ENCODE peak calls at places on chromosomes 2 and 18, in nine cellular contexts. R is psoas muscle; Y is transverse colon; I is effector memory CD4-positive, alpha-beta T cell; U is thoracic aorta; G is ascending aorta; E is K562; H is ovary; X is lower lobe of right lung. A is an unnamed sample. For H3K36me3, the result is how much of the 10 kb centered on the place peaks cover.

GRCh38 chr2:166057363-166058169 is 70.3 kb downstream of the SCN1A start:
- DNase-seq in R (no peak), Y (no peak), I (no peak), U (no peak), G (no peak), E (peak), H (no peak), X (no peak), A (peak)

GRCh38 chr18:75635096-75635495 is 207.6 kb upstream of the SMIM21 start:
- DNase-seq in R (no peak), Y (no peak), I (no peak), U (no peak), G (no peak), E (no peak), H (no peak), X (no peak), A (no peak)

GRCh38 chr2:203003716-203004115 is 11.0 kb upstream of the NBEAL1 start:
- DNase-seq in R (no peak), Y (no peak), I (no peak), U (no peak), G (no peak), E (no peak), H (no peak), X (no peak), A (no peak)

GRCh38 chr18:77376043-77376732 is 126.5 kb downstream of the GALR1 start:
- DNase-seq in R (no peak), Y (no peak), I (no peak), U (no peak), G (no peak), E (no peak), H (no peak), X (no peak), A (no peak)

GRCh38 chr2:66434679-66435548 is at the start of gene MEIS1:
- DNase-seq in R (peak), Y (peak), I (no peak), U (peak), G (peak), E (peak), H (peak), X (peak), A (peak)

GRCh38 chr2:31137211-31138036 is 816 bp downstream of the GALNT14 start:
- DNase-seq in R (peak), Y (no peak), I (no peak), U (no peak), G (no peak), E (no peak), H (no peak), X (no peak), A (no peak)

GRCh38 chr2:23478933-23479683 is 94.1 kb downstream of the KLHL29 start:
- DNase-seq in R (no peak), Y (no peak), I (no peak), U (no peak), G (no peak), E (no peak), H (no peak), X (no peak), A (no peak)

GRCh38 chr2:155714983-155715382 is 617.5 kb downstream of the NR4A2 start:
- DNase-seq in R (no peak), Y (no peak), I (no peak), U (no peak), G (no peak), E (no peak), H (no peak), X (no peak), A (no peak)

GRCh38 chr2:150644298-150645067 is 157.0 kb upstream of the RND3 start:
- DNase-seq in R (no peak), Y (no peak), I (no peak), U (no peak), G (no peak), E (no peak), H (no peak), X (no peak), A (no peak)

GRCh38 chr2:182319556-182319955 is 107.3 kb downstream of the PDE1A start:
- DNase-seq in R (no peak), Y (no peak), I (no peak), U (no peak), G (no peak), E (no peak), H (no peak), X (no peak), A (no peak)

GRCh38 chr2:122451040-122451439 is 695.6 kb downstream of the TSN start:
- DNase-seq in R (no peak), Y (no peak), I (no peak), U (no peak), G (no peak), E (peak), H (no peak), X (no peak), A (no peak)

GRCh38 chr2:40436093-40436475 is 15.8 kb downstream of the SLC8A1 start:
- DNase-seq in R (no peak), Y (no peak), I (no peak), U (no peak), G (no peak), E (no peak), H (no peak), X (no peak), A (no peak)

GRCh38 chr2:26412091-26412673 is 10.5 kb downstream of the DRC1 start:
- DNase-seq in R (no peak), Y (no peak), I (no peak), U (no peak), G (no peak), E (peak), H (no peak), X (no peak), A (no peak)

GRCh38 chr18:13268035-13268700 is 49.6 kb downstream of the LDLRAD4 start:
- DNase-seq in R (no peak), Y (no peak), I (no peak), U (no peak), G (no peak), E (no peak), H (no peak), X (no peak), A (no peak)

GRCh38 chr2:6948081-6949008 is 31.1 kb downstream of the RNF144A start:
- DNase-seq in R (no peak), Y (no peak), I (no peak), U (no peak), G (no peak), E (no peak), H (no peak), X (no peak), A (no peak)

GRCh38 chr2:67515021-67515420 is 117.9 kb downstream of the ETAA1 start:
- DNase-seq in R (no peak), Y (no peak), I (no peak), U (no peak), G (no peak), E (no peak), H (no peak), X (no peak), A (no peak)

DNA sequence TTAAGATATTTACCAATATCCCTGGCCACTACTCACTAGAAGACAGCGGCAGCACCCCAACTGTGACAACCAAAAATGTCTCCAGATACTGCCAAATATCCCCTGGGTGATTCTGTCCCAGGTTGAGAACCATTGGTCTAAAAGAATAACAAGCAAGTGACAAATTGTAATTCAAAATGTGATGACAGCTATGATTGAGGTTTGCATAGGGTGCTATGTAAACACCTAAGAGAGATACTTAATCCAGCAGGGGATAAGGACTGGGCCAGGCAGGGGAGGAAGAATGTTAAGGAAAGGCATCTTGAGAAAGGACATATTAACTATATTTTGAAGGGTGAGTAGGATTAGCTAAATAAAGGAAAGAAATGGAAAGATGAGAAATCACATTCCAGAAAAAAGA is 38.0 kb upstream of the ENOSF1 start:
- DNase-seq in R (no peak), Y (no peak), I (no peak), U (no peak), G (no peak), E (no peak), H (no peak), X (no peak), A (no peak)
- H3K36me3 ChIP-seq in R (half or more), Y (under half), I (under half), U (under half), G (under half), E (half or more), H (under half), X (under half), A (under half)

GRCh38 chr2:72080286-72081145 is 67.1 kb downstream of the CYP26B1 start:
- DNase-seq in R (no peak), Y (no peak), I (no peak), U (no peak), G (no peak), E (no peak), H (no peak), X (no peak), A (no peak)
- H3K36me3 ChIP-seq in R (under half), Y (under half), I (under half), U (under half), G (under half), E (under half), H (under half), X (under half), A (under half)

DNA sequence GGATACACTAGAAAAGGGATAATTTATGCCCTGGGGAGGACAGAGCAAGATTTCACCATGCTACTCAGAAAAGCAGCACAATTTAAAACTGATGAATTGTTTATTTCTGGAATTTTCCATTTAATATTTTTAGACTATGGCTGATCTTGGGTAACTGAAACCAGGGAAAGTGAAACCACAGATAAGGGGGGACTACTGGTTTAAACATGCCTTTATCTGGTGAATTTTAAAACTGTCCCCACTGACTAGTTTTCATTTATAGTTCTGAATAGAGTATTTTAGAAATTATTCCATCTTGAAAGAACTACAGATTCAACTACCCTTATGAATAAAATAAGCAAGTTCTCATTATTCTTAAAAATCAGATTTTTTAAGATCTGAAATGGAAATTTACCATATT is 15.0 kb downstream of the NFU1 start:
- DNase-seq in R (no peak), Y (no peak), I (no peak), U (no peak), G (no peak), E (no peak), H (no peak), X (no peak), A (no peak)
- H3K36me3 ChIP-seq in R (half or more), Y (under half), I (under half), U (under half), G (under half), E (under half), H (under half), X (half or more), A (under half)

GRCh38 chr2:171837736-171838135 is 56.3 kb downstream of the SLC25A12 start:
- DNase-seq in R (no peak), Y (no peak), I (no peak), U (no peak), G (no peak), E (no peak), H (no peak), X (no peak), A (no peak)
- H3K36me3 ChIP-seq in R (half or more), Y (under half), I (under half), U (under half), G (half or more), E (under half), H (under half), X (under half), A (half or more)

GRCh38 chr18:41353726-41354125 is 601.3 kb upstream of the PIK3C3 start:
- DNase-seq in R (no peak), Y (no peak), I (no peak), U (no peak), G (no peak), E (no peak), H (no peak), X (no peak), A (no peak)
- H3K36me3 ChIP-seq in R (under half), Y (under half), I (under half), U (under half), G (under half), E (under half), H (under half), X (under half), A (under half)

DNA sequence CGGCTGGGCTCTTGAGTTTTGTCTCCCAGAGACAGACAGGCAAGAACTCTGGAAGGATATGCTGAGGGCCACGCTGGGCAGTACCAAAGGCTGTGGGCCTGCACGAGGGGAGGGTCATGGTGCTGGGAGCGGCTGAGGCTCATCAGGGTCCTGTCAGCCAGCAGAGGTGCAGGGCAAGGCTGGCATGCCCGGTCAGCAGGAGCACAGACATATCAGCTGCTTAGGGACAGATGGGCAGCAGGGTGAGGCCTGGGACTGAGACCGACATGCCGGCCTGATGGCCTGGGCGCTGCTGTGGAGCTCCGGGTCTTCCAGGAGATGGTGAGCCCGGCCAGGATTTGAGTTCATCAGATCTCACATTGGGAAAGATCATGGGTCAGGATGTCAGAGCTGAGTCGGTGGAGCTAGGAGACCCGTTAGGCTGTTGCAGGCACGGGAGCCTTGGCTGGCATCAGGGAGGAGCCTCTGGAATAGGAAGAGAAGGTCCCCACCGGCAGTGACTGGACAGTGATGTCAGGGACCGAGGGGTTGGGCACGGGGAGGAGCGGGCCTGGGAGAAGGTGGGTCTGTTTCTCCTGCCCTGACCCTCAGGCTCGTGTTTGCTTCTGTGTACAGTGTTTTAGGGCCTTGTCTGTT is 18.8 kb downstream of the CNDP2 start:
- DNase-seq in R (no peak), Y (no peak), I (no peak), U (no peak), G (no peak), E (no peak), H (no peak), X (no peak), A (no peak)
- H3K36me3 ChIP-seq in R (half or more), Y (under half), I (half or more), U (half or more), G (half or more), E (half or more), H (under half), X (half or more), A (under half)

DNA sequence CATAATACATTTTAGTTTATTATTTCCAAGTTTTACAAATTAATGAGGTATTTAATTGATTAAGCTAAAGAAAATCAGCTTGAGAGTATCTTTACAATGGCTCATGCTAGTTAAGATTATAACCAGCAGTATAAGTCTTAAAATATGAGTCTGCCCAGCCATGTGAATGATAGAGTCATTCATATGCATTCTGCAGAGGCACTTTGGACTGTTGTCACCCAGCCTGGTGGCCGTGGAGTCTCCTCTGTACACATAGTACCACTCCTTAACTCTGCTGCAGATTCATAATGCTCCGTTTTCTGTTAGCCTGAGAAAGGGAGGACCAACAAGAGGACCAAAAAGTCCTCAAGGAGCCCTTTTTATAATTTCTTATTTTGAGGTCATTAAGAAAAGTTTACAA is 148.8 kb downstream of the MYO1B start:
- DNase-seq in R (no peak), Y (no peak), I (no peak), U (no peak), G (no peak), E (no peak), H (no peak), X (no peak), A (no peak)
- H3K36me3 ChIP-seq in R (under half), Y (under half), I (under half), U (under half), G (half or more), E (under half), H (under half), X (half or more), A (under half)

GRCh38 chr2:32360416-32360815 is 3.6 kb downstream of the BIRC6 start:
- DNase-seq in R (no peak), Y (no peak), I (no peak), U (no peak), G (no peak), E (no peak), H (no peak), X (no peak), A (no peak)
- H3K36me3 ChIP-seq in R (under half), Y (under half), I (under half), U (under half), G (under half), E (under half), H (under half), X (under half), A (under half)

DNA sequence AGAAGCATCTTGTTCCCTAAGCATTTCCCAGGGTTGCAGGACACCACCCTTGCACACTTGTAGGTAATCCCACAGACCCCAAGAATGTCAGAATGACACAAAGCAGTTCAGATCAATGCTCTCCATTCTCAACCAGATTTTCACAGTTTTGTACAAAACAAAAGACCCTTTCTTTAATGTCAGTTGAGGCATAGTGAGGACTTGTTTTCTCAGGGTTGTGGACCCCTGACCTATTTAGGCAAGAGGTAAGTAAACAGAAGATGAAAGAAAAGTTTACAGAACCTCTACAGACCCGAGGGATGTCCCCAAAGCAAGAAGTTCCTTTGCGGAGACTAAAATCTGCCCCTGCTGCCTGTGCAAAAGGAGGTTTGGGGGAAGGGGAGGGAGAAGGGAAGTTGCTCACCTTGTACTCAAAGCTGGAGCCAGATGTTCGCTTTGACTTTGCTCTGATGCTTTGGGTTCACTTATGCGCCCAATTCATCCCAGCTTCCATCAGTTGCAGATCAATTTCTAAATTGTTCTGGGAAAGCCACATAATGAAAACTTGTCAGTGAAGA is 635.4 kb downstream of the EPHA4 start:
- DNase-seq in R (no peak), Y (no peak), I (no peak), U (no peak), G (no peak), E (no peak), H (no peak), X (no peak), A (no peak)
- H3K36me3 ChIP-seq in R (under half), Y (under half), I (under half), U (under half), G (under half), E (under half), H (under half), X (under half), A (under half)

DNA sequence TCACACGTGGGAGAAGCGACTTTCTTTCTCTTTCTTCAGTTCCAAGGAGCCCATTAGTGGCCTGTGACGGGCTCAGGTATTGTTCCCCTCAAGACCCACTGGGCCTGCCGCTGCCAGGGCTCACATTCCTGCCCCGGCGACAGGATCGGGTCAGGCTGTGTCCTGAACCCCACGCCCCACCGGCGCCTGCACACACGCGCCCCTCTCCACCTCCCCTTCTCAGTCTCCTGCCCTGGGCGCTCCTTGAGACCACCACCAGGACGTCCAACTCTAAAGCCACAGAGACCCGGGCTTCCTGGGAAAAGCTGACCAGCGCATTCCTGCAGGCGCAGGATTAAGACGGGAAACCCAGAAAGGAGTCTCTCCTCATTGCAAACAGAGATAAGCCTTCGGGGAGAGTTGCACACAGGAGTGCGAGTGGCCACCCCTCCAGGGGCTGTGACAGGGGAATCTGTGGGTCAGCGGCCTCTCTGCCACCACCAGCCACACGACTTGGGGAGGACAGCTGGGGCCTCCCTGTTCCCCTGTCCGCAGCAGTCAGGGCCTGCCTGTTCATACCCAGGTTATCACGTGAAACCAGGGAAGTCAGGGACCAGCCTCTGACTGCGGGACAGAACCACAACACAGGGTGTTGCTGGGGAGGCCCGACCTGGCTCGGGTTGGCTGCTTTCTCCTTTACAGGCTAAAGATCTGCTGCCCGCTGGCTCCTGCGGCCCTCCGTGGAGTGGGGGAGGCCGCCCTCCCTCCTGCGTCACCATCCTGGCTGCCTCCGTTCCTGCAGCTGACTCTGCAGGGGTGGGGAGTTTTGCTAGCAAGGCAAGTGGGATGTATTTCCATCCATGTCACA is 88.8 kb downstream of the ZCCHC2 start:
- DNase-seq in R (peak), Y (no peak), I (no peak), U (no peak), G (no peak), E (peak), H (peak), X (no peak), A (no peak)
- H3K36me3 ChIP-seq in R (under half), Y (under half), I (under half), U (under half), G (under half), E (under half), H (under half), X (under half), A (under half)